ENCODE peak calls at places on chromosomes 1 and 21, in four cellular contexts. B is heart right ventricle, J is astrocyte of the hippocampus, S is A549. D is an unnamed sample.

GRCh38 chr1:241007668-241008067 is 349.3 kb downstream of the RGS7 start:
- DNase-seq in B (no peak), J (no peak), S (no peak), D (no peak)

GRCh38 chr1:54375331-54376084 is 30.7 kb downstream of the SSBP3 start:
- DNase-seq in B (no peak), J (no peak), S (no peak), D (no peak)

GRCh38 chr1:172145231-172145651 is 275.2 kb upstream of the C1orf105 start:
- DNase-seq in B (peak; percentile 16), J (no peak), S (no peak), D (no peak)

GRCh38 chr1:50968021-50968883 is 1.8 kb upstream of the CDKN2C start:
- DNase-seq in B (peak; percentile 93), J (peak; percentile 97), S (peak; percentile 57), D (peak; percentile 86)

GRCh38 chr1:242435200-242435599 is 89.3 kb downstream of the PLD5 start:
- DNase-seq in B (no peak), J (no peak), S (no peak), D (no peak)

GRCh38 chr1:1779691-1780597 is 1.7 kb upstream of the NADK start:
- DNase-seq in B (peak; percentile 42), J (peak; percentile 89), S (no peak), D (no peak)

GRCh38 chr1:21449906-21450305 is 10.0 kb downstream of the NBPF3 start:
- DNase-seq in B (no peak), J (peak; percentile 70), S (no peak), D (no peak)

GRCh38 chr1:203166192-203166940 is 9.3 kb downstream of the MYBPH start:
- DNase-seq in B (no peak), J (no peak), S (no peak), D (no peak)

GRCh38 chr1:183610053-183610452 is 19.8 kb upstream of the NCF2 start:
- DNase-seq in B (peak; percentile 35), J (peak; percentile 41), S (no peak), D (no peak)

GRCh38 chr1:232009741-232010140 is 383.2 kb downstream of the DISC1 start:
- DNase-seq in B (no peak), J (no peak), S (no peak), D (no peak)

GRCh38 chr1:117142200-117142599 is 20.7 kb upstream of the TRIM45 start:
- DNase-seq in B (no peak), J (no peak), S (no peak), D (no peak)

GRCh38 chr21:38712076-38712475 is 93.7 kb upstream of the ETS2 start:
- DNase-seq in B (peak; percentile 19), J (peak; percentile 34), S (peak; percentile 3), D (no peak)

GRCh38 chr1:203629509-203630082 is 3.0 kb downstream of the ATP2B4 start:
- DNase-seq in B (peak; percentile 71), J (peak; percentile 81), S (no peak), D (peak; percentile 58)

GRCh38 chr1:244234009-244234643 is 183.0 kb downstream of the ZBTB18 start:
- DNase-seq in B (no peak), J (no peak), S (no peak), D (peak; percentile 63)

GRCh38 chr21:33264561-33264960 is 1.6 kb upstream of the IL10RB start:
- DNase-seq in B (no peak), J (no peak), S (no peak), D (no peak)

GRCh38 chr1:66333463-66334232 is 200.3 kb upstream of the SGIP1 start:
- DNase-seq in B (peak; percentile 79), J (no peak), S (no peak), D (peak; percentile 55)

GRCh38 chr1:169041371-169041770 is 65.1 kb upstream of the ATP1B1 start:
- DNase-seq in B (no peak), J (no peak), S (no peak), D (no peak)

GRCh38 chr1:33300673-33301072 is 20.2 kb downstream of the A3GALT2 start:
- DNase-seq in B (no peak), J (peak; percentile 86), S (no peak), D (peak; percentile 68)

GRCh38 chr21:29624776-29625175 is 315.0 kb downstream of the GRIK1 start:
- DNase-seq in B (no peak), J (no peak), S (no peak), D (no peak)

GRCh38 chr1:37056201-37056764 is 22.0 kb upstream of the GRIK3 start:
- DNase-seq in B (no peak), J (no peak), S (no peak), D (no peak)

GRCh38 chr1:238465449-238465848 is 574.7 kb upstream of the ZP4 start:
- DNase-seq in B (no peak), J (no peak), S (no peak), D (no peak)

GRCh38 chr1:15997637-15998280 is 6.3 kb upstream of the SRARP start:
- DNase-seq in B (no peak), J (no peak), S (no peak), D (no peak)

GRCh38 chr1:207619833-207620572 is 24.9 kb upstream of the CR1L start:
- DNase-seq in B (no peak), J (peak; percentile 46), S (peak; percentile 28), D (no peak)

GRCh38 chr1:31434979-31435378 is 22.0 kb downstream of the SERINC2 start:
- DNase-seq in B (no peak), J (no peak), S (no peak), D (no peak)